ENCODE peak calls at places on chromosomes 11 and 22, in eight cellular contexts. K is left ventricle myocardium inferior, O is HFF-Myc, I is AG09309, Q is psoas muscle, N is foreskin keratinocyte, P is fibroblast of pulmonary artery, A is brain microvascular endothelial cell. E is an unnamed sample.

GRCh38 chr11:128207861-128208321 is 379.5 kb downstream of the ETS1 start:
- DNase-seq in O (no peak), Q (no peak), A (peak; percentile 65), N (peak; percentile 99), I (peak; percentile 94), P (peak; percentile 100), K (no peak), E (no peak)

GRCh38 chr22:39475902-39476301 is 19.1 kb downstream of the MGAT3 start:
- DNase-seq in Q (peak; percentile 51), A (no peak), P (no peak), N (no peak), I (no peak), K (peak; percentile 38), O (no peak), E (no peak)

GRCh38 chr22:19719055-19719482 is 4.3 kb upstream of the GP1BB start:
- DNase-seq in P (no peak), Q (no peak), I (no peak), O (no peak), K (peak; percentile 49), A (no peak), N (no peak), E (peak; percentile 32)

GRCh38 chr22:31561238-31561887 is 65.0 kb downstream of the SFI1 start:
- DNase-seq in Q (peak; percentile 64), I (no peak), K (peak; percentile 61), O (peak; percentile 41), A (peak; percentile 78), N (peak; percentile 37), P (peak; percentile 86), E (peak; percentile 78)

GRCh38 chr11:93005239-93005638 is 35.8 kb downstream of the MTNR1B start:
- DNase-seq in Q (no peak), I (no peak), N (peak; percentile 72), K (no peak), O (peak; percentile 39), A (no peak), P (peak; percentile 21), E (no peak)

GRCh38 chr11:12459374-12459773 is 82.0 kb downstream of the PARVA start:
- DNase-seq in Q (no peak), P (no peak), A (no peak), K (no peak), O (no peak), I (no peak), N (no peak), E (no peak)

GRCh38 chr11:1858576-1858975 is 5.7 kb downstream of the LSP1 start:
- DNase-seq in O (no peak), K (no peak), N (no peak), Q (peak; percentile 50), I (no peak), A (no peak), P (no peak), E (no peak)

GRCh38 chr11:90204832-90205646 is 17.8 kb downstream of the CHORDC1 start:
- DNase-seq in I (peak; percentile 16), Q (no peak), A (peak; percentile 42), P (peak; percentile 80), K (no peak), O (peak; percentile 45), N (no peak), E (peak; percentile 17)

GRCh38 chr22:27063381-27063780 is 406.0 kb downstream of the MIAT start:
- DNase-seq in P (no peak), A (no peak), Q (no peak), I (no peak), N (no peak), K (no peak), O (no peak), E (no peak)

GRCh38 chr11:27551127-27551526 is 44.6 kb upstream of the LIN7C start:
- DNase-seq in Q (no peak), A (no peak), I (no peak), K (no peak), P (no peak), N (no peak), O (no peak), E (no peak)

GRCh38 chr22:42277988-42278776 is 7.7 kb upstream of the TCF20 start:
- DNase-seq in N (no peak), P (no peak), I (no peak), A (no peak), Q (peak; percentile 46), O (no peak), K (no peak), E (no peak)

GRCh38 chr11:3341298-3341697 is 37.6 kb downstream of the ZNF195 start:
- DNase-seq in P (peak; percentile 20), Q (peak; percentile 62), O (no peak), I (peak; percentile 1), K (peak; percentile 31), N (no peak), A (peak; percentile 20), E (peak; percentile 88)

GRCh38 chr11:1209371-1210057 is 13.4 kb upstream of the MUC5B start:
- DNase-seq in A (no peak), P (no peak), I (no peak), K (no peak), O (no peak), Q (peak; percentile 19), N (no peak), E (no peak)

GRCh38 chr11:95863486-95864140 is 60.3 kb downstream of the MTMR2 start:
- DNase-seq in A (peak; percentile 50), O (no peak), N (no peak), I (peak; percentile 17), P (peak; percentile 76), K (no peak), Q (no peak), E (no peak)

DNA sequence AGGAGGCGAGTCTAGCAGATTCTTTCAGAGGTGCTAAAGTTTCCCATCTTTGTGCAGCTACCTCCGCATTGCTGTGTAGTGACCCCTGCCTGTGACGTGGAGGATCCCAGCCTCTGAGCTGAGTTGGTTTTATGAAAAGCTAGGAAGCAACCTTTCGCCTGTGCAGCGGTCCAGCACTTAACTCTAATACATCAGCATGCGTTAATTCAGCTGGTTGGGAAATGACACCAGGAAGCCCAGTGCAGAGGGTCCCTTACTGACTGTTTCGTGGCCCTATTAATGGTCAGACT is 8.9 kb upstream of the SAMM50 start:
- DNase-seq in A (no peak), N (no peak), K (no peak), I (no peak), Q (no peak), P (peak; percentile 5), O (no peak), E (no peak)
- TF ChIP-seq CTCF in A (peak; percentile 7), N (no peak), K (no peak), I (no peak), Q (no peak), P (no peak), O (no peak), E (no peak)

GRCh38 chr22:49930596-49931412 is 12.4 kb downstream of the CRELD2 start:
- DNase-seq in O (peak; percentile 43), I (peak; percentile 24), N (peak; percentile 32), P (peak; percentile 73), Q (peak; percentile 83), A (peak; percentile 35), K (peak; percentile 58), E (peak; percentile 76)

GRCh38 chr22:49930128-49930527 is 11.7 kb downstream of the CRELD2 start:
- DNase-seq in O (no peak), Q (no peak), K (no peak), N (no peak), P (no peak), A (no peak), I (no peak), E (no peak)

GRCh38 chr22:49928571-49929552 is 10.4 kb downstream of the CRELD2 start:
- DNase-seq in N (no peak), P (no peak), Q (no peak), O (no peak), I (no peak), K (no peak), A (no peak), E (no peak)

GRCh38 chr22:49928185-49928495 is 9.7 kb downstream of the CRELD2 start:
- DNase-seq in Q (no peak), O (no peak), A (no peak), N (no peak), P (no peak), K (no peak), I (no peak), E (no peak)

GRCh38 chr22:49929553-49929979 is 11.1 kb downstream of the CRELD2 start:
- DNase-seq in I (no peak), P (peak; percentile 35), Q (peak; percentile 85), O (no peak), K (peak; percentile 60), A (no peak), N (no peak), E (peak; percentile 78)
- TF ChIP-seq CTCF in I (peak; percentile 37), P (peak; percentile 9), Q (peak; percentile 96), O (peak; percentile 48), K (peak; percentile 93), A (peak; percentile 43), N (peak; percentile 95), E (peak; percentile 83)

GRCh38 chr22:30288414-30289125 is 735 bp downstream of the CASTOR1 start:
- DNase-seq in A (no peak), I (no peak), P (no peak), Q (no peak), O (no peak), N (no peak), K (no peak), E (no peak)

GRCh38 chr22:30290679-30291333 is 1.5 kb upstream of the CASTOR1 start:
- DNase-seq in K (peak; percentile 86), P (peak; percentile 87), I (no peak), O (no peak), A (peak; percentile 56), Q (peak; percentile 90), N (peak; percentile 79), E (no peak)

GRCh38 chr22:30290318-30290678 is 993 bp upstream of the CASTOR1 start:
- DNase-seq in A (no peak), N (peak; percentile 62), O (no peak), Q (no peak), P (no peak), I (no peak), K (no peak), E (no peak)

GRCh38 chr22:30289980-30290313 is 642 bp upstream of the CASTOR1 start:
- DNase-seq in I (no peak), O (no peak), N (no peak), Q (no peak), K (no peak), P (no peak), A (no peak), E (no peak)

DNA sequence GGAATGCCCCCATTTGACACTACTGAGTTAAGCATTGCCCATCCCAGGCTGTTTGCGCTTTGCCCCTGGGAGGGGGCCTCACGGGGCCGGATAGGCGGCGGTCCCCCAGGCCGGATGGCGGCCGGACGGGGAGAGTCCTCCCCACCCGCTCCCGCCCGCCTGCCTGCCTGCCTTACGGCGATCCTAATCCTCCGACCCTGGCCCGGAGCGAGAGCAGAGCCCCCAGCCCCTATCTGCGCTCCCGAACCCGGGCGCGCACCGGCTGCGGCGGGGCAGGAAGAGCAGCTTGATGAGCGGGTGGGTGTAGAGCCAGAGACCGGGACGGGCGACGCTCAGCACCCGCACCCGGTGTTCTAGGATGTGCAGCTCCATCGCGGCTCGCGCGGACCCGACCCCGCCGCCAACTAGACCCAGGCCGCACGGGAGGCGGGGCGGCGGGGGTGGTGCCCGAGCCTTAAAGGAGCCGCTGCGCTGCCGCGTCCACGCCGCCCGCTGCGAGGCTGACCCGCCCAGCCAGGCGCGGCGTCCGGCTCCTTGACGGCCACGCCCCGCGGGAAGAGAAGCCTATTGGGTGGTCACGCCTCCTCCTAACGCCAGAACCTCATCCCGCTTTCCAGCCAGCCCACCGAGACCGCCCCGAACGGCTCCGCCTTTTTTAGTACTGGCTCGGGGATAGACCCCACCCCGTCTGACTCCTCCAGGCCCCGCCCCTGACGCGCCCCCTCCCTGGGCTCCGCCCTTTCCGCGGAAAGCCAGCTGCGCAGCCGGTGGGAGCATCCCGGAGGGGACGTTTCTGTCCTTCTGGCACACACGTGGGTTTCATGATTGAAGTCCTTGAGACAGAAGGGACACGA is at the start of gene CASTOR1:
- DNase-seq in P (peak; percentile 98), N (peak; percentile 88), A (peak; percentile 98), I (peak; percentile 83), K (peak; percentile 99), O (peak; percentile 92), Q (peak; percentile 99), E (peak; percentile 90)
- TF ChIP-seq CTCF in P (no peak), N (no peak), A (no peak), I (no peak), K (no peak), O (no peak), Q (no peak), E (no peak)

GRCh38 chr11:115103921-115104320 is 400.3 kb downstream of the CADM1 start:
- DNase-seq in A (no peak), P (no peak), O (no peak), K (no peak), I (no peak), N (no peak), Q (no peak), E (no peak)
- TF ChIP-seq CTCF in A (no peak), P (no peak), O (no peak), K (no peak), I (no peak), N (peak; percentile 8), Q (no peak), E (no peak)

E was measured in activated CD8-positive, alpha-beta T cell treated with anti-CD3 and anti-CD28 coated beads for 36 hours.